ENCODE peak calls at places on chromosomes 13 and 19, in ten cellular contexts. F is fibroblast of lung, U is A549, E is HepG2, N is Karpas-422, L is GM23248, B is GM23338, G is astrocyte, M is neural progenitor cell, D is IMR-90. J is an unnamed sample.

GRCh38 chr19:45498411-45499195 is at the start of gene PPM1N:
- DNase-seq in F (no peak), U (no peak), E (no peak), N (peak), L (peak), B (peak), G (no peak), M (peak), D (peak), J (peak)

GRCh38 chr19:1942078-1942933 is 1.3 kb downstream of the CSNK1G2 start:
- DNase-seq in F (peak), U (peak), E (peak), N (peak), L (peak), B (peak), G (peak), M (peak), D (peak), J (peak)

GRCh38 chr13:29436291-29436690 is 159.2 kb downstream of the SLC7A1 start:
- DNase-seq in F (peak), U (no peak), E (no peak), N (no peak), L (peak), B (no peak), G (peak), M (no peak), D (peak), J (peak)

GRCh38 chr13:78595458-78595818 is 7.9 kb downstream of the POU4F1 start:
- DNase-seq in F (no peak), U (no peak), E (no peak), N (no peak), L (no peak), B (peak), G (no peak), M (peak), D (no peak), J (no peak)

GRCh38 chr13:105827074-105827473 is 708.4 kb downstream of the EFNB2 start:
- DNase-seq in F (no peak), U (no peak), E (no peak), N (no peak), L (no peak), B (no peak), G (no peak), M (no peak), D (no peak), J (no peak)

GRCh38 chr13:33284016-33284415 is 1.5 kb downstream of the STARD13 start:
- DNase-seq in F (peak), U (no peak), E (no peak), N (no peak), L (peak), B (no peak), G (peak), M (no peak), D (peak), J (no peak)

GRCh38 chr19:53998223-53998622 is 6.8 kb downstream of the CACNG6 start:
- DNase-seq in F (no peak), U (no peak), E (no peak), N (no peak), L (no peak), B (peak), G (no peak), M (no peak), D (no peak), J (no peak)

GRCh38 chr19:13597625-13598024 is 91.3 kb upstream of the CACNA1A start:
- DNase-seq in F (peak), U (peak), E (peak), N (peak), L (peak), B (peak), G (peak), M (peak), D (peak), J (peak)

GRCh38 chr13:25753976-25754375 is 297.8 kb downstream of the SHISA2 start:
- DNase-seq in F (peak), U (no peak), E (no peak), N (no peak), L (no peak), B (no peak), G (peak), M (no peak), D (no peak), J (no peak)

GRCh38 chr19:35236638-35237400 is 8.3 kb upstream of the FAM187B start:
- DNase-seq in F (no peak), U (no peak), E (no peak), N (peak), L (no peak), B (peak), G (no peak), M (no peak), D (no peak), J (peak)

GRCh38 chr19:40286674-40287421 is 1.7 kb upstream of the AKT2 start:
- DNase-seq in F (no peak), U (no peak), E (no peak), N (no peak), L (peak), B (no peak), G (no peak), M (no peak), D (no peak), J (no peak)

GRCh38 chr13:59747529-59747928 is 416.2 kb downstream of the DIAPH3 start:
- DNase-seq in F (no peak), U (no peak), E (peak), N (peak), L (no peak), B (peak), G (no peak), M (peak), D (no peak), J (peak)

GRCh38 chr19:14091885-14092462 is 1.4 kb upstream of the SAMD1 start:
- DNase-seq in F (no peak), U (no peak), E (no peak), N (peak), L (peak), B (peak), G (no peak), M (peak), D (no peak), J (no peak)

GRCh38 chr13:48131481-48131992 is 36.6 kb upstream of the MED4 start:
- DNase-seq in F (peak), U (no peak), E (no peak), N (no peak), L (no peak), B (no peak), G (no peak), M (no peak), D (no peak), J (no peak)

GRCh38 chr13:25116044-25116443 is 20.1 kb downstream of the PABPC3 start:
- DNase-seq in F (no peak), U (no peak), E (no peak), N (no peak), L (no peak), B (no peak), G (no peak), M (no peak), D (no peak), J (peak)

GRCh38 chr13:21402586-21403307 is 56.4 kb downstream of the ZDHHC20 start:
- DNase-seq in F (peak), U (peak), E (peak), N (peak), L (peak), B (no peak), G (peak), M (no peak), D (peak), J (peak)

DNA sequence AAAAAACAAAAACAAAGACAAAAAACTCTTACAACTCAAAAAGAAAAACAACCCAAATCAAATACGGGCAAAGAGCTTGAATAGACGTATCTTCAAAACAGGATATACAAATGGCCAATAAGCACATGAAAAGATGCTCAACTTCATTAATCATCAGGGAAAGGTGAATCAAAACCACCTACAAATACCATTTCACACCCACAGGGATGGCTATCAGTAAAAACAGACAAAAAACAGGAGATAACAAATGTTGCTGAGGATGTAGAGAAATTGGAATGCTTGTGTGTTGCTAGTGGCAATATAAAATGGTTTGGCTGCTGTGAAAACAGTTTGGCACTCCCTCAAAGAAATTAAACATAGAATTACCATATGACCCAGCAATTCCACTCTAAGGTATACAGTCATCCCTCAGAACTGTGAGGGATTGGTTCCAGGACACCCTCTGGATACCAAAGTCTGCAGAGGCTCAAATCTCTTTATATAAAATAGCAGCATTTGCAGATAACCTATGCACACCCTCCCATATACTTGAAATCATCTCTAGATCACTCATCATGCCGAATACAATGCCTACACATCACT is 29.7 kb downstream of the MLLT1 start:
- DNase-seq in F (peak), U (no peak), E (no peak), N (no peak), L (peak), B (no peak), G (peak), M (no peak), D (peak), J (no peak)
- H3K4me2 ChIP-seq in F (no peak), U (no peak), E (no peak), N (no peak), L (peak), B (no peak), G (peak), M (no peak), D (peak), J (no peak)

DNA sequence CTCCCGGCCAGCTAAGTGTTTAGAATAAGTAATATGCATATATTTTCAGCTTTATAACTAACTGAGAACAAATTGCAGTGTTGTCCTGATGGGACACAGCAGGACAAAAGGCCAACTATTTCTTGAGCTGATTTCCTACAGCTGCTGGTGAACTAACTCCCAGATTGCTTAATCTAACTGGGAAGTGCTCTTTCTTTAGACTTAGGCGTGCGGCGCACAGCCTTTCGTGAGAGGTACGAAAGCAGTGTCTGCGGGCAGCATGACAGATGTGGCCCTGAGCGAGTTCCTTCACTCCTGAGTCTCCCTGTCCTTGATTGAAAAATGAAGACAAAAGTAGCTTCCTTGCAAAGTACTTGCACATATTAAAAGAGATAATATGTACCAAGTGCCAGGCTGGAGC is 47.3 kb upstream of the NPAS1 start:
- DNase-seq in F (no peak), U (no peak), E (no peak), N (no peak), L (peak), B (no peak), G (no peak), M (no peak), D (no peak), J (no peak)
- H3K4me2 ChIP-seq in F (no peak), U (no peak), E (no peak), N (no peak), L (no peak), B (no peak), G (no peak), M (no peak), D (no peak), J (no peak)

DNA sequence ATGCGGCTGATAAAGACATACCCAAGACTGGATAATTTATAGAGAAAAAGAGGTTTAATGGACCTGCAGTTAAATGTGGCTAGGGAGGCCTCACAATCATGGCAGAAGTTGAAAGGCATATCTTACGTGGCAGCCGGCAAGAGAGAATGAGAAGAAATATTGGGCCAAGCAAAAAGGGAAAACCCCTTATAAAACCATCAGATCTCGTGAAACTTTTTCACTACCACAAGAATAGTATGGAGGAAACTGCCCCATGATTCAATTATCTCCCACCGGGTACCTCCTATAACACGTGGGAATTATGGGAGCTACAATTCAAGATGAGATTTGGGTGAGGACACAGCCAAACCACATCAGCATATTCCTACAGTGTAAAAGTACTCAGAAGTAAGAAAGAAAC is 4.7 kb upstream of the KBTBD7 start:
- DNase-seq in F (no peak), U (no peak), E (no peak), N (no peak), L (no peak), B (no peak), G (no peak), M (no peak), D (no peak), J (no peak)
- H3K4me2 ChIP-seq in F (no peak), U (no peak), E (no peak), N (peak), L (no peak), B (no peak), G (no peak), M (no peak), D (no peak), J (no peak)

GRCh38 chr13:52848455-52849190 is at the start of gene PCDH8:
- DNase-seq in F (no peak), U (no peak), E (no peak), N (no peak), L (peak), B (peak), G (no peak), M (peak), D (no peak), J (no peak)
- H3K4me2 ChIP-seq in F (no peak), U (no peak), E (no peak), N (no peak), L (no peak), B (peak), G (no peak), M (peak), D (no peak), J (no peak)

GRCh38 chr13:67772807-67773453 is 542.8 kb upstream of the PCDH9 start:
- DNase-seq in F (no peak), U (no peak), E (no peak), N (no peak), L (no peak), B (no peak), G (no peak), M (no peak), D (no peak), J (no peak)

GRCh38 chr13:67769063-67769986 is 539.2 kb upstream of the PCDH9 start:
- DNase-seq in F (no peak), U (no peak), E (no peak), N (no peak), L (no peak), B (no peak), G (no peak), M (no peak), D (no peak), J (no peak)

GRCh38 chr13:67771106-67771505 is 541.0 kb upstream of the PCDH9 start:
- DNase-seq in F (no peak), U (no peak), E (no peak), N (no peak), L (no peak), B (no peak), G (no peak), M (no peak), D (no peak), J (no peak)

GRCh38 chr13:67775359-67775758 is 545.2 kb upstream of the PCDH9 start:
- DNase-seq in F (no peak), U (no peak), E (no peak), N (no peak), L (no peak), B (no peak), G (no peak), M (no peak), D (no peak), J (no peak)

GRCh38 chr13:67769987-67770341 is 539.8 kb upstream of the PCDH9 start:
- DNase-seq in F (no peak), U (no peak), E (no peak), N (no peak), L (no peak), B (no peak), G (no peak), M (no peak), D (no peak), J (no peak)
- H3K4me2 ChIP-seq in F (no peak), U (no peak), E (no peak), N (no peak), L (no peak), B (no peak), G (no peak), M (no peak), D (no peak), J (no peak)

DNA sequence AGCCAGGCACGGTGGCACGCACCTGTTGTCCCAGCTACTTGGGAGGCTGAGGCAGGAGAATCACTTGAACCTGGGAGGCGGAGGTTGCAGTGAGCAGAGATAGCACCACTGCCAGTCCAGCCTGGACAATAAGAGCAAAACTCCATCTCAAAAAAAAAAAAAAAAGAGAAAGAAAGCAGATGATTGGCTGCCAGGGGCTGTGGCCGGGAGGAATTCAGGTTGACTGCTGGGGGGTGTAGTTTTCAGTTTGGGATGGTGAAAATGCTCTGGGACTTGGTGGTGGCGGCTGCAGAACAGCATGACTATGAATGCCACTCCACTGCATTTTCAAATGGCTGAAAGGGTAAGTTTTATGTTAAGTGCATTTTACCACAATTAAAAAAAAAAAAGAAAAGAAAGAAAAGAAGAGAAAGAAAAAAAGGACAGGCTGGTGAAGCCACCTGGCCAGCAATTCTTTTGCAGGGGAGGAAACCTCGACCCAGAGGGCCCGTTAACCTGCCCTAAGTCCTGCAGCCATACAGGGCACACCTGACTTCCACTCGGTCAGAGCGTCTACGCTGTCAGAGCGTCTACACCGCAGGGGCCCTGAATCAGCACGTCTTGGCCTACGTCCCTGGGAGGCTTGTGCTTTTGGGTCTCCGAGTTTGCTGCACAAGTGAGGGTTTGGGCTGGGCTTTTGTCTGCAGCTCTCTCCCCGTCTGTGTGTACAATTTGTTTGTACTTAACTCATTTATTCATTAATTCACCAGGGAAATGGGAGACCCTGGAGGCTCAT is 3.6 kb downstream of the ISOC2 start:
- DNase-seq in F (no peak), U (no peak), E (no peak), N (no peak), L (no peak), B (no peak), G (no peak), M (no peak), D (no peak), J (no peak)
- H3K4me2 ChIP-seq in F (no peak), U (no peak), E (no peak), N (no peak), L (no peak), B (no peak), G (no peak), M (no peak), D (no peak), J (no peak)